ENCODE peak calls at places on chromosomes 12 and 14, in six cellular contexts. P, M, A, H, E and Y are unnamed samples.

GRCh38 chr12:12384601-12385321 is 27.9 kb downstream of the BORCS5 start:
- DNase-seq in P (no peak), M (no peak), A (no peak), H (no peak), E (no peak), Y (no peak)

GRCh38 chr12:79674629-79675028 is 16.1 kb downstream of the PAWR start:
- DNase-seq in P (peak), M (peak), A (peak), H (no peak), E (no peak), Y (peak)

GRCh38 chr12:127829974-127830543 is 436.9 kb upstream of the TMEM132C start:
- DNase-seq in P (no peak), M (no peak), A (no peak), H (no peak), E (no peak), Y (no peak)

GRCh38 chr12:67572492-67572891 is 76.1 kb upstream of the DYRK2 start:
- DNase-seq in P (no peak), M (no peak), A (no peak), H (no peak), E (no peak), Y (no peak)

GRCh38 chr12:127143020-127143419 is 1124.0 kb upstream of the TMEM132C start:
- DNase-seq in P (no peak), M (no peak), A (no peak), H (no peak), E (no peak), Y (no peak)

GRCh38 chr14:100899841-100900771 is 3.4 kb downstream of the RTL1 start:
- DNase-seq in P (no peak), M (no peak), A (no peak), H (peak), E (no peak), Y (no peak)

GRCh38 chr14:32560213-32560857 is 231.2 kb downstream of the AKAP6 start:
- DNase-seq in P (peak), M (peak), A (peak), H (no peak), E (peak), Y (peak)

GRCh38 chr12:24909667-24910066 is 39.2 kb downstream of the BCAT1 start:
- DNase-seq in P (peak), M (peak), A (no peak), H (no peak), E (peak), Y (peak)

GRCh38 chr12:54723653-54724256 is 75.6 kb upstream of the DCD start:
- DNase-seq in P (peak), M (peak), A (no peak), H (no peak), E (no peak), Y (no peak)

GRCh38 chr12:8849785-8850184 is 27.4 kb downstream of the A2ML1 start:
- DNase-seq in P (no peak), M (no peak), A (no peak), H (no peak), E (no peak), Y (no peak)

GRCh38 chr12:24838531-24838950 is 110.4 kb downstream of the BCAT1 start:
- DNase-seq in P (peak), M (peak), A (peak), H (no peak), E (peak), Y (peak)

GRCh38 chr12:96197503-96198272 is 3.5 kb downstream of the ELK3 start:
- DNase-seq in P (peak), M (peak), A (peak), H (no peak), E (no peak), Y (peak)

GRCh38 chr12:129886541-129886940 is 17.3 kb downstream of the TMEM132D start:
- DNase-seq in P (no peak), M (no peak), A (no peak), H (no peak), E (no peak), Y (no peak)

GRCh38 chr14:51513281-51513680 is 138.4 kb upstream of the FRMD6 start:
- DNase-seq in P (no peak), M (no peak), A (peak), H (no peak), E (no peak), Y (no peak)

GRCh38 chr14:104576607-104577332 is 2.8 kb upstream of the C14orf180 start:
- DNase-seq in P (no peak), M (peak), A (no peak), H (no peak), E (no peak), Y (peak)

GRCh38 chr12:31874961-31875608 is 84.1 kb upstream of the RESF1 start:
- DNase-seq in P (peak), M (peak), A (no peak), H (no peak), E (peak), Y (peak)

GRCh38 chr12:2364566-2365165 is 311.9 kb downstream of the CACNA1C start:
- DNase-seq in P (peak), M (no peak), A (no peak), H (peak), E (no peak), Y (no peak)

GRCh38 chr12:111858778-111859177 is 16.8 kb downstream of the MAPKAPK5 start:
- DNase-seq in P (no peak), M (no peak), A (no peak), H (no peak), E (no peak), Y (no peak)

GRCh38 chr12:31728289-31728916 is 418 bp downstream of the AMN1 start:
- DNase-seq in P (peak), M (no peak), A (no peak), H (no peak), E (peak), Y (no peak)

GRCh38 chr14:39434401-39434800 is 2.2 kb upstream of the FBXO33 start:
- DNase-seq in P (peak), M (no peak), A (no peak), H (no peak), E (no peak), Y (no peak)

GRCh38 chr12:119200601-119201000 is 21.9 kb downstream of the HSPB8 start:
- DNase-seq in P (no peak), M (no peak), A (no peak), H (no peak), E (no peak), Y (no peak)

GRCh38 chr12:52713960-52714886 is 10.9 kb upstream of the KRT77 start:
- DNase-seq in P (no peak), M (no peak), A (no peak), H (no peak), E (no peak), Y (no peak)

GRCh38 chr14:44767646-44768173 is 194.0 kb downstream of the KLHL28 start:
- DNase-seq in P (no peak), M (no peak), A (no peak), H (no peak), E (no peak), Y (no peak)

GRCh38 chr12:47636908-47637780 is 68.7 kb downstream of the RPAP3 start:
- DNase-seq in P (peak), M (peak), A (no peak), H (no peak), E (no peak), Y (no peak)

GRCh38 chr14:69055125-69055524 is 76.0 kb upstream of the ACTN1 start:
- DNase-seq in P (peak), M (peak), A (no peak), H (no peak), E (no peak), Y (no peak)

GRCh38 chr12:51926064-51926632 is 18.8 kb downstream of the ACVRL1 start:
- DNase-seq in P (no peak), M (peak), A (no peak), H (peak), E (no peak), Y (no peak)

GRCh38 chr12:50261654-50262053 is 21.7 kb downstream of the LIMA1 start:
- DNase-seq in P (no peak), M (no peak), A (no peak), H (no peak), E (no peak), Y (no peak)
- TF ChIP-seq CTCF in P (no peak), M (no peak), A (no peak), H (no peak), E (no peak), Y (no peak)

GRCh38 chr14:90620540-90621204 is 195.6 kb downstream of the TTC7B start:
- DNase-seq in P (no peak), M (no peak), A (no peak), H (no peak), E (no peak), Y (no peak)
- H3K4me3 ChIP-seq in P (no peak), M (no peak), A (no peak), H (no peak), E (no peak), Y (no peak)

DNA sequence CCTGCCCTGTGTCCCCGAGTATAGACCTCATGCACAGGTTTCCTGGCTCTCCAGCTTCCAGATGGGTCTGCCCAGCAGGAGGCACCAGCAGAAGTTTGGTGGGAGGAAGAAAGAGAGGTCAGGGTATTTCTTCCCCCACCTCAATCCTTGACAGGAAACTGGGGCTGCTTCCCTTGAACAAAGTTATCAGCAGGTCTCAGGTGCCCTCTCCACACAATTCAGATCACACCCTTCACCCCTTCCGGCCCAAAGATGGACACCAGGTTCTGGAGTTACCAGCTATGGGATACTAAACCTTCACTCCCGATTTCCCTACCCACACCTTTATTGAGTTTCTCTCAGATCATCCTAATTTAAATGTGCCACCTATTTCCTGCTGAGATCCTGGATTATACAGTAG is 1.2 kb downstream of the SART3 start:
- DNase-seq in P (no peak), M (no peak), A (no peak), H (no peak), E (no peak), Y (no peak)
- TF ChIP-seq CTCF in P (no peak), M (no peak), A (no peak), H (no peak), E (no peak), Y (no peak)

GRCh38 chr14:49623387-49623786 is 2.8 kb downstream of the MGAT2 start:
- DNase-seq in P (no peak), M (peak), A (no peak), H (no peak), E (no peak), Y (no peak)
- H3K4me3 ChIP-seq in P (peak), M (no peak), A (no peak), H (no peak), E (no peak), Y (peak)

GRCh38 chr12:13433768-13434167 is 237.2 kb downstream of the EMP1 start:
- DNase-seq in P (no peak), M (no peak), A (no peak), H (no peak), E (no peak), Y (no peak)
- TF ChIP-seq CTCF in P (no peak), M (no peak), A (no peak), H (no peak), E (no peak), Y (no peak)

DNA sequence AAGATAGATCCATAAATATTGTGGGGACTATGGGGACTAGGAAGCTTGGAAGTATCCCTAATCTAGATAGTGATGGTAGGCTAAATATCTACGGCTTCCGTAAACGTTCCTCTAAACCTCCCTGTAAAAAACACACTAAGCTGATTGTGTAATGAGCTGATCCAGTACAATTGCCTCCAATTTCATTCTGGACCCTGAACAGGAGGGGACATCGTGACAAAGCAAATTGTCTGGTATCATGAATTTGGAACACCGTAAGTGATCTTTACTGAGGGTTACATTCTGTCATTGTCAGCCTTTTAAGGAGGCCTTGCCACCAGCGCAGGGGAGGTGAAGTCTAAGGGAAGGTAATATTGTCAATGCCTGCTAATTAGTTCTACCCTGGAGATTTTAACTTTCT is 514 bp upstream of the MGST1 start:
- DNase-seq in P (peak), M (no peak), A (no peak), H (no peak), E (no peak), Y (no peak)
- H3K4me3 ChIP-seq in P (peak), M (peak), A (peak), H (peak), E (no peak), Y (peak)

DNA sequence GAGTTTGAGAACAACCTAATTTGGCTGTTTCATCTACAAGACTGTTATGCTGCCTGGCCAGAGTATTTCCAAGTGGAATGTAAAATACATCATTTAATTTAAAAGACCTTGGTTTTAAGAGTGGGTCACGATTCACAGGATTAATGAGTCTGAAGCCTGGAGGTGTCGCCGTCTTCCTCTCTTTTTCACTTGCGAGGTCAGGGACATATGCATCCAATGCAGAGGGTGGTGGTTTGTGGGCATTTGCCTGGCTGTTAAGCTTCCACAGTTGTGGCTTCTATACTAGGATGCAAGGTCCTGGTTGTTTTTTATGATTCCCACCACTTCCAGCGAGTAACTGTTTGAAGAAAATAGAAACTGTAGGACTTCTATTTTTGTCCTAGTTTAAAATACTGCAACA is 22.8 kb upstream of the RASSF3 start:
- DNase-seq in P (peak), M (peak), A (no peak), H (no peak), E (no peak), Y (no peak)
- TF ChIP-seq CTCF in P (no peak), M (no peak), A (no peak), H (no peak), E (no peak), Y (no peak)

DNA sequence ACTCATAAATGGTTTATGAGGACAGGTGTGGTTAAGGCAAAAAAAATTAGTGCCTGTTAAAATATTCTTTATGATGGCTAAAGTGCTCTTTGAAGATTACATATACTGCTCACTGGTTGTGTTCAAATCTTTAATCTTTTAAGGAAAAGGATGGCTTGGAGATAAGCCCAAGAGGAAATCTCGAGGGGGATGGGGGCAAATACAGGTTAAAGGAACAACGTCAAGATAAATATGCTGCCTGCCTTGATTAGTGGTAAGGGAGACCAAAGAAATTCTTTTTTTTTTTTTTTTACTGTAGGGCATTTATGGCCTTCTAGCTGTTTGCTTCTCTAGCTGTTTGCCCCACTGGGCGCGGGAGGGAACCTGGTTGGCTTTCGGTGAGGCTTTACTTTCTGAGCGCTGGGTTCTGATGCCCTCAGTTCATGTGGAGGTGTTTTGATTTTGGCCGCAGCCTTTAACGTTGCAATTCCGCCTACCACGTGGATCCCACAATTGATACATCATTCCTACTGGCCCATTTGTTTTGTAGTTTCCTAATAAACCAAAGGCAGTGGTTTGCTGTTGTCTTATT is 5.6 kb downstream of the CCND2 start:
- DNase-seq in P (no peak), M (no peak), A (no peak), H (no peak), E (no peak), Y (no peak)
- H3K4me3 ChIP-seq in P (no peak), M (no peak), A (no peak), H (no peak), E (no peak), Y (no peak)

GRCh38 chr12:94147377-94147990 is 893 bp upstream of the PLXNC1 start:
- DNase-seq in P (no peak), M (no peak), A (no peak), H (no peak), E (no peak), Y (no peak)

GRCh38 chr12:94146166-94146565 is 2.2 kb upstream of the PLXNC1 start:
- DNase-seq in P (no peak), M (no peak), A (no peak), H (no peak), E (no peak), Y (no peak)

GRCh38 chr12:94147991-94148840 is at the start of gene PLXNC1:
- DNase-seq in P (peak), M (peak), A (no peak), H (no peak), E (no peak), Y (no peak)

GRCh38 chr12:94143444-94143843 is 4.9 kb upstream of the PLXNC1 start:
- DNase-seq in P (no peak), M (no peak), A (no peak), H (no peak), E (no peak), Y (no peak)

DNA sequence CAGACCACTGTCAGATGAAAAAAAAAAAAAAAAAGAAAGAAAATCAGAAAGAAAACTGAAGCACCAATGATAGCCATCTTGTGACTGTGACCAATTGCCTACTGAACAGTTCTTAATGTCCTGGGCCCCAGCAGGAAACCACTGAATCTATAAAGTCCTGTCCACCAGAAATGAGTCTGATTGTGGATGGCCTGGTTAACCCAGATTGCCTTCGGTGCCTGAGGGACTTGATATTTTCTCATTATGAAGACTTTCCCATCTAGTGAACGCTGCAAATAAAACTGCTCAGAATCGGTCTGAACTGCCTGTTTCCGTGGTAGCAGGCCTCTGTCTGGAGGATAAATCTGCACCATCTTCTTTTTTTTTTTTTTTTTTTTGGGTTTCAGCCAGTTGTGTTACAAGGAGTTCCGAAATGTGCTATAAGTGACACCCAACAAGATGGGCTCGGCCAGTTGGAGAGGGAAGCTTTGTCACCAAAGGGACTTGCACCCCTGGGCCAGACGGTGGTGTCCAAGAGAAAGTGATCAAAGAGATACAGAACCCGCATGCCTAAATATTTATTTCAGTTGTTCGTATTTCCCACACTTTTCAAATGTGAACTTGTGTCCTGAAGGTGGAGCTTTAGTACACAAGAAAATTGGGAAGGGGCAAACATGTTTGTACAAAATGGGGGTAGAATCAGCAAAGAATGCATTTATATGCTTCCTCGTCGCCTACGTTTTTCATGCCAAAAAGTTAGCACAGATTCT is 3.0 kb upstream of the PLXNC1 start:
- DNase-seq in P (peak), M (peak), A (peak), H (no peak), E (no peak), Y (peak)
- TF ChIP-seq CTCF in P (no peak), M (peak), A (peak), H (no peak), E (no peak), Y (peak)

GRCh38 chr14:29271669-29272068 is 505.1 kb downstream of the FOXG1 start:
- DNase-seq in P (no peak), M (no peak), A (no peak), H (no peak), E (no peak), Y (no peak)
- H3K4me3 ChIP-seq in P (no peak), M (no peak), A (no peak), H (no peak), E (no peak), Y (no peak)